ENCODE peak calls at places on chromosomes 2 and 18, in seven cellular contexts. One of them, this sample, is unnamed.

GRCh38 chr2:241061275-241061674 is 40.8 kb downstream of the MTERF4 start:
- DNase-seq in HAP-1: no peak
- DNase-seq in keratinocyte: no peak
- DNase-seq in AG09319: peak
- DNase-seq in HFF-Myc: no peak
- DNase-seq in HFFc6: peak
- DNase-seq in DMS153: no peak
- DNase-seq in this sample: peak

GRCh38 chr2:113233593-113234550 is 44.8 kb downstream of the PAX8 start:
- DNase-seq in HAP-1: peak
- DNase-seq in HFF-Myc: no peak
- DNase-seq in keratinocyte: no peak
- DNase-seq in HFFc6: no peak
- DNase-seq in DMS153: no peak
- DNase-seq in AG09319: no peak
- DNase-seq in this sample: peak

GRCh38 chr18:41324020-41324791 is 630.8 kb upstream of the PIK3C3 start:
- DNase-seq in keratinocyte: peak
- DNase-seq in DMS153: peak
- DNase-seq in AG09319: no peak
- DNase-seq in HFF-Myc: no peak
- DNase-seq in HFFc6: no peak
- DNase-seq in HAP-1: no peak
- DNase-seq in this sample: peak

GRCh38 chr2:106201656-106202055 is 7.6 kb upstream of the UXS1 start:
- DNase-seq in HFF-Myc: no peak
- DNase-seq in DMS153: no peak
- DNase-seq in HAP-1: no peak
- DNase-seq in HFFc6: no peak
- DNase-seq in AG09319: no peak
- DNase-seq in keratinocyte: no peak
- DNase-seq in this sample: no peak

GRCh38 chr2:186576614-186577013 is 13.2 kb upstream of the ITGAV start:
- DNase-seq in HFF-Myc: no peak
- DNase-seq in AG09319: no peak
- DNase-seq in keratinocyte: no peak
- DNase-seq in HFFc6: peak
- DNase-seq in HAP-1: no peak
- DNase-seq in DMS153: no peak
- DNase-seq in this sample: peak

GRCh38 chr2:222751821-222752719 is 80.6 kb downstream of the MOGAT1 start:
- DNase-seq in keratinocyte: no peak
- DNase-seq in HFFc6: no peak
- DNase-seq in HAP-1: no peak
- DNase-seq in DMS153: no peak
- DNase-seq in HFF-Myc: no peak
- DNase-seq in AG09319: no peak
- DNase-seq in this sample: no peak

GRCh38 chr18:9792565-9793226 is 84.6 kb downstream of the RAB31 start:
- DNase-seq in HFFc6: no peak
- DNase-seq in keratinocyte: no peak
- DNase-seq in DMS153: no peak
- DNase-seq in HFF-Myc: no peak
- DNase-seq in AG09319: no peak
- DNase-seq in HAP-1: peak
- DNase-seq in this sample: no peak

GRCh38 chr2:101690547-101691182 is 6.8 kb upstream of the MAP4K4 start:
- DNase-seq in HFF-Myc: no peak
- DNase-seq in DMS153: no peak
- DNase-seq in AG09319: no peak
- DNase-seq in HFFc6: no peak
- DNase-seq in keratinocyte: no peak
- DNase-seq in HAP-1: no peak
- DNase-seq in this sample: no peak

GRCh38 chr2:207239222-207239674 is 73.5 kb upstream of the KLF7 start:
- DNase-seq in HAP-1: no peak
- DNase-seq in HFFc6: peak
- DNase-seq in AG09319: peak
- DNase-seq in DMS153: no peak
- DNase-seq in keratinocyte: peak
- DNase-seq in HFF-Myc: peak
- DNase-seq in this sample: peak

GRCh38 chr2:151306621-151307020 is 17.2 kb upstream of the NMI start:
- DNase-seq in AG09319: no peak
- DNase-seq in keratinocyte: no peak
- DNase-seq in DMS153: no peak
- DNase-seq in HAP-1: no peak
- DNase-seq in HFF-Myc: peak
- DNase-seq in HFFc6: peak
- DNase-seq in this sample: peak

GRCh38 chr2:156334496-156335478 is 2.3 kb upstream of the NR4A2 start:
- DNase-seq in HFFc6: peak
- DNase-seq in AG09319: peak
- DNase-seq in keratinocyte: no peak
- DNase-seq in HFF-Myc: no peak
- DNase-seq in DMS153: peak
- DNase-seq in HAP-1: peak
- DNase-seq in this sample: peak

GRCh38 chr2:239835056-239835455 is 190.1 kb downstream of the NDUFA10 start:
- DNase-seq in keratinocyte: no peak
- DNase-seq in DMS153: no peak
- DNase-seq in HAP-1: no peak
- DNase-seq in HFF-Myc: no peak
- DNase-seq in AG09319: no peak
- DNase-seq in HFFc6: no peak
- DNase-seq in this sample: no peak

GRCh38 chr2:196066794-196067382 is 1.7 kb downstream of the DNAH7 start:
- DNase-seq in keratinocyte: no peak
- DNase-seq in HFFc6: peak
- DNase-seq in HAP-1: peak
- DNase-seq in AG09319: no peak
- DNase-seq in DMS153: no peak
- DNase-seq in HFF-Myc: no peak
- DNase-seq in this sample: peak

GRCh38 chr2:235021752-235022151 is 69.9 kb downstream of the SH3BP4 start:
- DNase-seq in DMS153: no peak
- DNase-seq in HFF-Myc: peak
- DNase-seq in AG09319: peak
- DNase-seq in HFFc6: peak
- DNase-seq in HAP-1: no peak
- DNase-seq in keratinocyte: peak
- DNase-seq in this sample: peak

GRCh38 chr2:159129807-159130206 is 156.7 kb downstream of the WDSUB1 start:
- DNase-seq in HFF-Myc: no peak
- DNase-seq in DMS153: no peak
- DNase-seq in keratinocyte: no peak
- DNase-seq in HAP-1: no peak
- DNase-seq in AG09319: no peak
- DNase-seq in HFFc6: no peak
- DNase-seq in this sample: no peak

GRCh38 chr18:68509902-68510301 is 205.0 kb downstream of the TMX3 start:
- DNase-seq in HAP-1: no peak
- DNase-seq in HFFc6: no peak
- DNase-seq in HFF-Myc: no peak
- DNase-seq in AG09319: no peak
- DNase-seq in keratinocyte: no peak
- DNase-seq in DMS153: no peak
- DNase-seq in this sample: no peak

GRCh38 chr2:221649045-221649444 is 76.9 kb upstream of the EPHA4 start:
- DNase-seq in DMS153: no peak
- DNase-seq in AG09319: no peak
- DNase-seq in keratinocyte: no peak
- DNase-seq in HFFc6: no peak
- DNase-seq in HFF-Myc: no peak
- DNase-seq in HAP-1: peak
- DNase-seq in this sample: peak

GRCh38 chr2:23604731-23605130 is 219.8 kb downstream of the KLHL29 start:
- DNase-seq in keratinocyte: no peak
- DNase-seq in DMS153: no peak
- DNase-seq in HAP-1: no peak
- DNase-seq in HFF-Myc: no peak
- DNase-seq in HFFc6: no peak
- DNase-seq in AG09319: no peak
- DNase-seq in this sample: no peak

GRCh38 chr2:236951830-236952475 is 133.7 kb upstream of the COPS8 start:
- DNase-seq in keratinocyte: no peak
- DNase-seq in HFFc6: no peak
- DNase-seq in HFF-Myc: no peak
- DNase-seq in HAP-1: no peak
- DNase-seq in AG09319: no peak
- DNase-seq in DMS153: no peak
- DNase-seq in this sample: no peak

GRCh38 chr2:6823111-6823510 is 42.6 kb downstream of the CMPK2 start:
- DNase-seq in AG09319: peak
- DNase-seq in HAP-1: no peak
- DNase-seq in HFF-Myc: no peak
- DNase-seq in HFFc6: no peak
- DNase-seq in DMS153: no peak
- DNase-seq in keratinocyte: no peak
- DNase-seq in this sample: peak

GRCh38 chr18:8882632-8883408 is 177.5 kb downstream of the MTCL1 start:
- DNase-seq in DMS153: no peak
- DNase-seq in HAP-1: peak
- DNase-seq in HFFc6: peak
- DNase-seq in keratinocyte: no peak
- DNase-seq in AG09319: no peak
- DNase-seq in HFF-Myc: no peak
- DNase-seq in this sample: peak

GRCh38 chr18:10526211-10526949 is 553 bp downstream of the NAPG start:
- DNase-seq in HFFc6: no peak
- DNase-seq in HFF-Myc: no peak
- DNase-seq in AG09319: no peak
- DNase-seq in HAP-1: peak
- DNase-seq in keratinocyte: no peak
- DNase-seq in DMS153: no peak
- DNase-seq in this sample: peak

GRCh38 chr2:128314348-128315121 is 4.1 kb downstream of the HS6ST1 start:
- DNase-seq in HFF-Myc: no peak
- DNase-seq in keratinocyte: no peak
- DNase-seq in DMS153: no peak
- DNase-seq in HFFc6: no peak
- DNase-seq in HAP-1: no peak
- DNase-seq in AG09319: no peak
- DNase-seq in this sample: no peak

GRCh38 chr2:64595397-64596160 is 58.1 kb downstream of the SERTAD2 start:
- DNase-seq in AG09319: no peak
- DNase-seq in HFF-Myc: no peak
- DNase-seq in HAP-1: no peak
- DNase-seq in DMS153: peak
- DNase-seq in keratinocyte: no peak
- DNase-seq in HFFc6: peak
- DNase-seq in this sample: peak